ENCODE peak calls at places on chromosome 12, in nine cellular contexts. W, B, R, C, D, S, Z, P and F are unnamed samples.

GRCh38 chr12:113299619-113300237 is 35.2 kb downstream of the SLC8B1 start:
- DNase-seq in W (peak; percentile 84), B (peak; percentile 33), R (peak; percentile 97), C (peak; percentile 83), D (peak; percentile 70), S (peak; percentile 72), Z (peak; percentile 36), P (no peak), F (peak; percentile 34)

GRCh38 chr12:80763874-80764273 is 47.2 kb downstream of the MYF5 start:
- DNase-seq in W (no peak), B (no peak), R (peak; percentile 18), C (peak; percentile 81), D (no peak), S (no peak), Z (peak; percentile 60), P (no peak), F (no peak)

GRCh38 chr12:59020541-59020940 is 100.2 kb upstream of the LRIG3 start:
- DNase-seq in W (no peak), B (no peak), R (no peak), C (no peak), D (no peak), S (no peak), Z (no peak), P (no peak), F (no peak)

GRCh38 chr12:1644113-1644512 is 15.1 kb downstream of the WNT5B start:
- DNase-seq in W (no peak), B (no peak), R (no peak), C (no peak), D (no peak), S (no peak), Z (no peak), P (no peak), F (no peak)

GRCh38 chr12:25840678-25841077 is 117.8 kb upstream of the RASSF8 start:
- DNase-seq in W (no peak), B (no peak), R (no peak), C (peak; percentile 91), D (no peak), S (no peak), Z (peak; percentile 9), P (no peak), F (peak; percentile 25)

GRCh38 chr12:98154850-98155249 is 360.5 kb upstream of the TMPO start:
- DNase-seq in W (no peak), B (no peak), R (peak; percentile 57), C (peak; percentile 8), D (no peak), S (no peak), Z (peak; percentile 15), P (no peak), F (no peak)

GRCh38 chr12:47818701-47819543 is 781 bp downstream of the HDAC7 start:
- DNase-seq in W (peak; percentile 80), B (peak; percentile 79), R (peak; percentile 63), C (no peak), D (peak; percentile 83), S (peak; percentile 53), Z (no peak), P (peak; percentile 56), F (no peak)

GRCh38 chr12:128276542-128276941 is 9.6 kb downstream of the TMEM132C start:
- DNase-seq in W (no peak), B (no peak), R (no peak), C (no peak), D (no peak), S (no peak), Z (no peak), P (no peak), F (no peak)

GRCh38 chr12:32742133-32742532 is 13.6 kb downstream of the YARS2 start:
- DNase-seq in W (no peak), B (no peak), R (no peak), C (no peak), D (peak; percentile 19), S (no peak), Z (no peak), P (no peak), F (no peak)

GRCh38 chr12:110699591-110700445 is 10.9 kb upstream of the HVCN1 start:
- DNase-seq in W (no peak), B (no peak), R (no peak), C (no peak), D (peak; percentile 28), S (no peak), Z (no peak), P (no peak), F (no peak)
- H3K4me3 ChIP-seq in W (no peak overlapping the region), B (no peak overlapping the region), R (no peak overlapping the region), C (no peak overlapping the region), D (no peak overlapping the region), S (no peak overlapping the region), Z (no peak overlapping the region), P (no peak overlapping the region), F (no peak overlapping the region)

GRCh38 chr12:6539276-6540134 is 5.2 kb downstream of the GAPDH start:
- DNase-seq in W (no peak), B (peak; percentile 56), R (no peak), C (no peak), D (peak; percentile 34), S (no peak), Z (no peak), P (no peak), F (no peak)

GRCh38 chr12:6541371-6542165 is 7.3 kb downstream of the GAPDH start:
- DNase-seq in W (no peak), B (no peak), R (no peak), C (no peak), D (no peak), S (no peak), Z (no peak), P (no peak), F (no peak)

GRCh38 chr12:6542209-6543009 is 8.1 kb downstream of the GAPDH start:
- DNase-seq in W (no peak), B (peak; percentile 90), R (no peak), C (no peak), D (no peak), S (no peak), Z (no peak), P (no peak), F (no peak)

GRCh38 chr12:6538420-6539275 is 4.3 kb downstream of the GAPDH start:
- DNase-seq in W (no peak), B (no peak), R (no peak), C (no peak), D (no peak), S (no peak), Z (no peak), P (peak; percentile 57), F (no peak)

GRCh38 chr12:6540181-6540877 is 6.0 kb downstream of the GAPDH start:
- DNase-seq in W (peak; percentile 88), B (peak; percentile 99), R (peak; percentile 92), C (peak; percentile 90), D (peak; percentile 90), S (peak; percentile 88), Z (peak; percentile 59), P (peak; percentile 69), F (peak; percentile 90)
- H3K4me3 ChIP-seq in W (no peak overlapping the region), B (no peak overlapping the region), R (no peak overlapping the region), C (peak overlapping the region; percentile 14), D (peak overlapping the region; percentile 12), S (peak overlapping the region; percentile 50), Z (no peak overlapping the region), P (no peak overlapping the region), F (no peak overlapping the region)

DNA sequence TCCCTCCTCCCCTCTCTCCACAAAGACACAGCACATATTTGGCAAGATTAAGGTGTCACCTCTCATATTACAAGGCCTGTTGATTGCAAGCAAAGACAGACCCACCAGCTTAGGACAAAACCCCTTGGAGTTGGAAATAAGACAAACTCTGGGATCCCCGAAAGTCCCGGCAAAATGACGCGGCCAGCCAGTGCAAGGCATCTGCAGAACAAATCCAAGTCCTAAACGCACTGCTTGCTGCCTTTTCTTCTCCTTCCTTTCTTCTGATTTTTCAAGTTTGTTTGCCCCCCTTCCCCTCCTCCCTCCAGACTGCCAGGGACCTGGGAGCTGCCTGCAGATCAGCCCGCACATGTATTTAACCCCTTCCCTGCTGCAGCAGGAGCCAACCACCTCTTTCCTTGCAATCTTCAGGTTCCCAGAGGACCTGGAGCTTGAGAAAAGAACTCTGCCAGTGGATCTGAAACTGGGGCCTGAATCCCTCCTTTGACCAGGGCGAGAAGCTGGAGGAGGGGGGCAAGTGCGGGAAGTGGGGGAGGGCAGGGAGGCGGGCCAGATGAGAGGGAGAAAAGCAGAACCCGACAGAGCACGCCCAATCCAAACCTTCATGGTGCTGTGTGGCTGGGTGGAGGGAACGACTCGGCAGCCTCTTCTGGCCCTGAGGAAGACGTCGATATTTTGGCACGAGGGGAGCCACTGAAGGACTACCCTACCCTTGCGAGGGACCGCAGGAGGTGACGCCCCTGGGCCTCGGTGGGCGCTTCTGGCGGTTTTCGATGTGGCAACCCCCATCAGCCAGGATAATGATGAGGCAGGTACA is 2.0 kb upstream of the NTF3 start:
- DNase-seq in W (no peak), B (no peak), R (no peak), C (no peak), D (no peak), S (no peak), Z (no peak), P (no peak), F (no peak)
- H3K4me3 ChIP-seq in W (no peak overlapping the region), B (no peak overlapping the region), R (no peak overlapping the region), C (no peak overlapping the region), D (no peak overlapping the region), S (peak overlapping the region; percentile 66), Z (no peak overlapping the region), P (no peak overlapping the region), F (no peak overlapping the region)

GRCh38 chr12:116276433-116277216 is 868 bp downstream of the MED13L start:
- DNase-seq in W (peak; percentile 78), B (peak; percentile 72), R (peak; percentile 70), C (peak; percentile 79), D (peak; percentile 69), S (peak; percentile 69), Z (peak; percentile 52), P (peak; percentile 59), F (no peak)

GRCh38 chr12:116278259-116278595 is 734 bp upstream of the MED13L start:
- DNase-seq in W (no peak), B (no peak), R (no peak), C (no peak), D (no peak), S (no peak), Z (no peak), P (no peak), F (no peak)

GRCh38 chr12:116277393-116278258 is at the start of gene MED13L:
- DNase-seq in W (peak; percentile 90), B (peak; percentile 84), R (peak; percentile 84), C (peak; percentile 88), D (peak; percentile 91), S (peak; percentile 88), Z (peak; percentile 53), P (peak; percentile 89), F (peak; percentile 46)

GRCh38 chr12:116274552-116275375 is 2.7 kb downstream of the MED13L start:
- DNase-seq in W (no peak), B (no peak), R (no peak), C (no peak), D (no peak), S (no peak), Z (no peak), P (no peak), F (no peak)

DNA sequence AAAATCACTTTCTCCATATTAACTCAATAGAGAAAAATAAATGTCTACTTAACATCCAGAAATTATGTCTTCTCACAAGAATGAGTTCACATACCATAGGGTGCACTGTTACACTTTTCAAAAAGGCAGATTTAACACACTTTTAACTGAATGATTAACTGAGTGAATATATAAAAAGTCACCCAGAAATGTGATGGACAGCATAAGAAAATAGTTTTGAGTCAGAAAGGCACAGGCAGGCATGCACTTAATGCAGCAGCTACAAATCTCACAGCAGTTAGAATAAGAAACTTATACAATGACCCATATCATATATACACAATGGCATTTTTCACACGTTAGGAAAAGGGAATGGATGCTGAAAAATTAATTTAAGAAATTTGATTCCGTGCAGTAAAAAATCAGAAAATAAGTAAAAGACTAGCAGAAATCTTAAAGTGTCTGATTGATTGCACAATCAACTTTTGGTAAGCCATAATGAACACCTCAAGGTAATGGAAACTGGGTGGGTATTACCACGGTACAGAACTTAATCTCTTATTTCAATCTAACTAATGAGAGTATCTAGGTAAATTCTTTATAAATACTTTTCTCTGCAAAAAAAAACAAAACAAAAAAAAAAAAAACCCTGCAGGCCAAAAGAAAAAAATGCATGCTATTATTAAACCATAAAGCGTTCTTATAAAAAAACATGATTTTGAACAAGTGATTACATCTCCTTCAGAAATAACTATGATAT is 3.5 kb downstream of the MED13L start:
- DNase-seq in W (no peak), B (no peak), R (no peak), C (no peak), D (no peak), S (no peak), Z (no peak), P (no peak), F (no peak)
- H3K4me3 ChIP-seq in W (no peak overlapping the region), B (no peak overlapping the region), R (no peak overlapping the region), C (no peak overlapping the region), D (no peak overlapping the region), S (peak overlapping the region; percentile 98), Z (no peak overlapping the region), P (no peak overlapping the region), F (no peak overlapping the region)